ENCODE peak calls at places on chromosomes 12 and 14, in six cellular contexts. I, N, D, Z, U and Q are unnamed samples.
A peak's percentile ranks its signal among the peaks of the same experiment; 100 is the strongest.

GRCh38 chr14:68380304-68380840 is 412.5 kb downstream of the ZFP36L1 start:
- DNase-seq in I (no peak), N (no peak), D (no peak), Z (no peak), U (no peak), Q (peak; percentile 29)

GRCh38 chr12:1488908-1489381 is 105.4 kb downstream of the FBXL14 start:
- DNase-seq in I (no peak), N (no peak), D (peak; percentile 9), Z (no peak), U (peak; percentile 54), Q (peak; percentile 83)

GRCh38 chr14:32986791-32987545 is 48.3 kb downstream of the NPAS3 start:
- DNase-seq in I (no peak), N (no peak), D (no peak), Z (no peak), U (peak; percentile 42), Q (no peak)

GRCh38 chr14:22448905-22449611 is 140.0 kb downstream of the DAD1 start:
- DNase-seq in I (no peak), N (no peak), D (no peak), Z (no peak), U (peak; percentile 11), Q (peak; percentile 21)

GRCh38 chr12:68454855-68455254 is 122.7 kb upstream of the MDM1 start:
- DNase-seq in I (no peak), N (no peak), D (no peak), Z (no peak), U (no peak), Q (no peak)

GRCh38 chr12:132638541-132639408 is 20.2 kb downstream of the P2RX2 start:
- DNase-seq in I (peak; percentile 28), N (peak; percentile 18), D (no peak), Z (no peak), U (peak; percentile 47), Q (peak; percentile 81)

GRCh38 chr12:115375188-115375991 is 691.4 kb upstream of the TBX3 start:
- DNase-seq in I (no peak), N (no peak), D (no peak), Z (no peak), U (peak; percentile 83), Q (peak; percentile 33)

GRCh38 chr14:93977790-93978581 is 1.6 kb upstream of the ASB2 start:
- DNase-seq in I (no peak), N (no peak), D (peak; percentile 86), Z (no peak), U (no peak), Q (no peak)

GRCh38 chr12:68319988-68320623 is 12.1 kb downstream of the MDM1 start:
- DNase-seq in I (peak; percentile 73), N (no peak), D (no peak), Z (no peak), U (peak; percentile 79), Q (peak; percentile 56)

GRCh38 chr12:78040111-78040510 is 209.4 kb downstream of the NAV3 start:
- DNase-seq in I (no peak), N (no peak), D (no peak), Z (no peak), U (no peak), Q (no peak)

GRCh38 chr14:69087061-69087461 is 65.9 kb downstream of the DCAF5 start:
- DNase-seq in I (no peak), N (no peak), D (no peak), Z (no peak), U (peak; percentile 68), Q (peak; percentile 57)

GRCh38 chr14:65478596-65478995 is 66.1 kb downstream of the FUT8 start:
- DNase-seq in I (peak; percentile 43), N (no peak), D (no peak), Z (no peak), U (peak; percentile 23), Q (no peak)

GRCh38 chr14:24246765-24247212 is 4.4 kb upstream of the TINF2 start:
- DNase-seq in I (no peak), N (no peak), D (peak; percentile 37), Z (no peak), U (peak; percentile 21), Q (no peak)

GRCh38 chr14:36317650-36318049 is 2.8 kb downstream of the MBIP start:
- DNase-seq in I (no peak), N (no peak), D (no peak), Z (no peak), U (peak; percentile 5), Q (no peak)

GRCh38 chr14:24817638-24818053 is 183.7 kb upstream of the GZMB start:
- DNase-seq in I (no peak), N (no peak), D (no peak), Z (no peak), U (peak; percentile 66), Q (peak; percentile 12)

GRCh38 chr12:53461059-53461458 is 9.2 kb downstream of the PCBP2 start:
- DNase-seq in I (no peak), N (no peak), D (no peak), Z (no peak), U (no peak), Q (no peak)

GRCh38 chr14:63032056-63032455 is 13.2 kb downstream of the KCNH5 start:
- DNase-seq in I (no peak), N (no peak), D (no peak), Z (no peak), U (peak; percentile 68), Q (no peak)

GRCh38 chr12:5172886-5173285 is 129.2 kb downstream of the KCNA5 start:
- DNase-seq in I (no peak), N (no peak), D (no peak), Z (no peak), U (no peak), Q (no peak)

GRCh38 chr12:79547044-79547734 is 143.6 kb downstream of the PAWR start:
- DNase-seq in I (peak; percentile 71), N (no peak), D (no peak), Z (peak; percentile 28), U (peak; percentile 64), Q (peak; percentile 63)

GRCh38 chr12:8912910-8913309 is 1.4 kb upstream of the PHC1 start:
- DNase-seq in I (no peak), N (no peak), D (peak; percentile 14), Z (peak; percentile 14), U (peak; percentile 22), Q (no peak)

GRCh38 chr12:107320031-107320928 is 226.9 kb upstream of the CRY1 start:
- DNase-seq in I (no peak), N (peak; percentile 24), D (peak; percentile 82), Z (peak; percentile 14), U (peak; percentile 53), Q (peak; percentile 5)

GRCh38 chr14:68358978-68359861 is 433.6 kb downstream of the ZFP36L1 start:
- DNase-seq in I (no peak), N (no peak), D (no peak), Z (no peak), U (no peak), Q (no peak)

GRCh38 chr12:7019043-7019569 is 830 bp upstream of the LPCAT3 start:
- DNase-seq in I (no peak), N (peak; percentile 57), D (no peak), Z (no peak), U (peak; percentile 10), Q (no peak)

GRCh38 chr12:127588224-127588623 is 678.7 kb upstream of the TMEM132C start:
- DNase-seq in I (peak; percentile 96), N (no peak), D (no peak), Z (no peak), U (peak; percentile 86), Q (peak; percentile 96)

GRCh38 chr14:103519043-103519836 is 3.4 kb downstream of the CKB start:
- DNase-seq in I (no peak), N (no peak), D (no peak), Z (no peak), U (peak; percentile 10), Q (peak; percentile 36)